ENCODE peak calls at places on chromosomes 7 and 10, in seven cellular contexts. One of them, this sample, is unnamed.

GRCh38 chr7:13077466-13077865 is 390.0 kb downstream of the ARL4A start:
- DNase-seq in stomach: no peak
- DNase-seq in body of pancreas: no peak
- DNase-seq in IMR-90: peak
- DNase-seq in adrenal gland: no peak
- DNase-seq in spleen: no peak
- DNase-seq in A549: no peak
- DNase-seq in this sample: peak

GRCh38 chr10:46524471-46525176 is 31.8 kb downstream of the GPRIN2 start:
- DNase-seq in stomach: peak
- DNase-seq in body of pancreas: no peak
- DNase-seq in IMR-90: peak
- DNase-seq in adrenal gland: no peak
- DNase-seq in spleen: peak
- DNase-seq in A549: peak
- DNase-seq in this sample: peak

GRCh38 chr10:129860396-129860795 is 103.7 kb downstream of the EBF3 start:
- DNase-seq in stomach: no peak
- DNase-seq in body of pancreas: no peak
- DNase-seq in IMR-90: no peak
- DNase-seq in adrenal gland: no peak
- DNase-seq in spleen: no peak
- DNase-seq in A549: no peak
- DNase-seq in this sample: no peak

GRCh38 chr7:142807855-142808460 is 37.2 kb downstream of the PRSS2 start:
- DNase-seq in stomach: no peak
- DNase-seq in body of pancreas: no peak
- DNase-seq in IMR-90: peak
- DNase-seq in adrenal gland: no peak
- DNase-seq in spleen: no peak
- DNase-seq in A549: no peak
- DNase-seq in this sample: no peak

GRCh38 chr10:5107860-5108526 is 13.8 kb downstream of the AKR1C3 start:
- DNase-seq in stomach: no peak
- DNase-seq in body of pancreas: no peak
- DNase-seq in IMR-90: no peak
- DNase-seq in adrenal gland: no peak
- DNase-seq in spleen: no peak
- DNase-seq in A549: no peak
- DNase-seq in this sample: no peak

GRCh38 chr10:132311338-132311939 is 3.7 kb upstream of the STK32C start:
- DNase-seq in stomach: no peak
- DNase-seq in body of pancreas: peak
- DNase-seq in IMR-90: no peak
- DNase-seq in adrenal gland: no peak
- DNase-seq in spleen: peak
- DNase-seq in A549: peak
- DNase-seq in this sample: no peak

GRCh38 chr7:144018065-144018464 is 17.9 kb downstream of the OR6B1 start:
- DNase-seq in stomach: no peak
- DNase-seq in body of pancreas: no peak
- DNase-seq in IMR-90: no peak
- DNase-seq in adrenal gland: no peak
- DNase-seq in spleen: no peak
- DNase-seq in A549: no peak
- DNase-seq in this sample: no peak

GRCh38 chr7:42278360-42278759 is 41.4 kb upstream of the GLI3 start:
- DNase-seq in stomach: no peak
- DNase-seq in body of pancreas: no peak
- DNase-seq in IMR-90: no peak
- DNase-seq in adrenal gland: no peak
- DNase-seq in spleen: no peak
- DNase-seq in A549: no peak
- DNase-seq in this sample: no peak

GRCh38 chr10:132942101-132942739 is at the start of gene CFAP46:
- DNase-seq in stomach: peak
- DNase-seq in body of pancreas: peak
- DNase-seq in IMR-90: peak
- DNase-seq in adrenal gland: peak
- DNase-seq in spleen: peak
- DNase-seq in A549: peak
- DNase-seq in this sample: no peak

GRCh38 chr7:107982918-107983389 is 20.0 kb downstream of the LAMB1 start:
- DNase-seq in stomach: no peak
- DNase-seq in body of pancreas: no peak
- DNase-seq in IMR-90: peak
- DNase-seq in adrenal gland: no peak
- DNase-seq in spleen: no peak
- DNase-seq in A549: peak
- DNase-seq in this sample: no peak

GRCh38 chr10:114042895-114043531 is 653 bp upstream of the ADRB1 start:
- DNase-seq in stomach: peak
- DNase-seq in body of pancreas: peak
- DNase-seq in IMR-90: peak
- DNase-seq in adrenal gland: no peak
- DNase-seq in spleen: no peak
- DNase-seq in A549: peak
- DNase-seq in this sample: peak

GRCh38 chr10:9833871-9834454 is 1183.7 kb upstream of the CELF2 start:
- DNase-seq in stomach: no peak
- DNase-seq in body of pancreas: no peak
- DNase-seq in IMR-90: no peak
- DNase-seq in adrenal gland: no peak
- DNase-seq in spleen: no peak
- DNase-seq in A549: no peak
- DNase-seq in this sample: no peak

GRCh38 chr7:55052081-55052480 is 33.3 kb downstream of the EGFR start:
- DNase-seq in stomach: no peak
- DNase-seq in body of pancreas: no peak
- DNase-seq in IMR-90: peak
- DNase-seq in adrenal gland: no peak
- DNase-seq in spleen: no peak
- DNase-seq in A549: no peak
- DNase-seq in this sample: peak

GRCh38 chr7:23055582-23056178 is 41.8 kb upstream of the HYCC1 start:
- DNase-seq in stomach: peak
- DNase-seq in body of pancreas: peak
- DNase-seq in IMR-90: peak
- DNase-seq in adrenal gland: peak
- DNase-seq in spleen: no peak
- DNase-seq in A549: peak
- DNase-seq in this sample: peak

GRCh38 chr10:63553473-63553872 is 32.3 kb downstream of the REEP3 start:
- DNase-seq in stomach: no peak
- DNase-seq in body of pancreas: no peak
- DNase-seq in IMR-90: peak
- DNase-seq in adrenal gland: no peak
- DNase-seq in spleen: no peak
- DNase-seq in A549: no peak
- DNase-seq in this sample: no peak

GRCh38 chr7:20737840-20738448 is 48.7 kb downstream of the SP8 start:
- DNase-seq in stomach: no peak
- DNase-seq in body of pancreas: no peak
- DNase-seq in IMR-90: no peak
- DNase-seq in adrenal gland: no peak
- DNase-seq in spleen: no peak
- DNase-seq in A549: no peak
- DNase-seq in this sample: no peak

GRCh38 chr10:71396084-71396713 is 521 bp upstream of the CDH23 start:
- DNase-seq in stomach: peak
- DNase-seq in body of pancreas: peak
- DNase-seq in IMR-90: no peak
- DNase-seq in adrenal gland: no peak
- DNase-seq in spleen: peak
- DNase-seq in A549: peak
- DNase-seq in this sample: no peak

GRCh38 chr10:72740526-72740925 is 48.6 kb downstream of the MCU start:
- DNase-seq in stomach: peak
- DNase-seq in body of pancreas: peak
- DNase-seq in IMR-90: peak
- DNase-seq in adrenal gland: peak
- DNase-seq in spleen: no peak
- DNase-seq in A549: peak
- DNase-seq in this sample: peak

GRCh38 chr10:8416192-8416701 is 361.8 kb downstream of the GATA3 start:
- DNase-seq in stomach: no peak
- DNase-seq in body of pancreas: no peak
- DNase-seq in IMR-90: no peak
- DNase-seq in adrenal gland: no peak
- DNase-seq in spleen: no peak
- DNase-seq in A549: no peak
- DNase-seq in this sample: no peak

GRCh38 chr7:103811997-103812396 is 177.5 kb downstream of the RELN start:
- DNase-seq in stomach: no peak
- DNase-seq in body of pancreas: no peak
- DNase-seq in IMR-90: no peak
- DNase-seq in adrenal gland: no peak
- DNase-seq in spleen: no peak
- DNase-seq in A549: no peak
- DNase-seq in this sample: no peak

GRCh38 chr10:71761105-71761511 is 12.2 kb downstream of the VSIR start:
- DNase-seq in stomach: no peak
- DNase-seq in body of pancreas: no peak
- DNase-seq in IMR-90: no peak
- DNase-seq in adrenal gland: no peak
- DNase-seq in spleen: no peak
- DNase-seq in A549: no peak
- DNase-seq in this sample: no peak

GRCh38 chr7:27242580-27243339 is at the start of gene EVX1:
- DNase-seq in stomach: no peak
- DNase-seq in body of pancreas: no peak
- DNase-seq in IMR-90: peak
- DNase-seq in adrenal gland: peak
- DNase-seq in spleen: no peak
- DNase-seq in A549: no peak
- DNase-seq in this sample: no peak

GRCh38 chr7:13872751-13873150 is 116.7 kb downstream of the ETV1 start:
- DNase-seq in stomach: no peak
- DNase-seq in body of pancreas: no peak
- DNase-seq in IMR-90: no peak
- DNase-seq in adrenal gland: no peak
- DNase-seq in spleen: no peak
- DNase-seq in A549: no peak
- DNase-seq in this sample: no peak

GRCh38 chr7:50721160-50721559 is 61.5 kb downstream of the GRB10 start:
- DNase-seq in stomach: no peak
- DNase-seq in body of pancreas: no peak
- DNase-seq in IMR-90: no peak
- DNase-seq in adrenal gland: no peak
- DNase-seq in spleen: no peak
- DNase-seq in A549: no peak
- DNase-seq in this sample: peak

GRCh38 chr10:3873728-3874461 is 88.9 kb upstream of the KLF6 start:
- DNase-seq in stomach: no peak
- DNase-seq in body of pancreas: peak
- DNase-seq in IMR-90: peak
- DNase-seq in adrenal gland: no peak
- DNase-seq in spleen: no peak
- DNase-seq in A549: peak
- DNase-seq in this sample: no peak

GRCh38 chr10:119650692-119651513 is at the start of gene BAG3:
- DNase-seq in stomach: peak
- DNase-seq in body of pancreas: peak
- DNase-seq in IMR-90: peak
- DNase-seq in adrenal gland: peak
- DNase-seq in spleen: peak
- DNase-seq in A549: peak
- DNase-seq in this sample: peak
- TF ChIP-seq POLR2A in stomach: no peak
- TF ChIP-seq POLR2A in body of pancreas: peak
- TF ChIP-seq POLR2A in IMR-90: peak
- TF ChIP-seq POLR2A in adrenal gland: peak
- TF ChIP-seq POLR2A in spleen: peak
- TF ChIP-seq POLR2A in A549: peak
- TF ChIP-seq POLR2A in this sample: peak

DNA sequence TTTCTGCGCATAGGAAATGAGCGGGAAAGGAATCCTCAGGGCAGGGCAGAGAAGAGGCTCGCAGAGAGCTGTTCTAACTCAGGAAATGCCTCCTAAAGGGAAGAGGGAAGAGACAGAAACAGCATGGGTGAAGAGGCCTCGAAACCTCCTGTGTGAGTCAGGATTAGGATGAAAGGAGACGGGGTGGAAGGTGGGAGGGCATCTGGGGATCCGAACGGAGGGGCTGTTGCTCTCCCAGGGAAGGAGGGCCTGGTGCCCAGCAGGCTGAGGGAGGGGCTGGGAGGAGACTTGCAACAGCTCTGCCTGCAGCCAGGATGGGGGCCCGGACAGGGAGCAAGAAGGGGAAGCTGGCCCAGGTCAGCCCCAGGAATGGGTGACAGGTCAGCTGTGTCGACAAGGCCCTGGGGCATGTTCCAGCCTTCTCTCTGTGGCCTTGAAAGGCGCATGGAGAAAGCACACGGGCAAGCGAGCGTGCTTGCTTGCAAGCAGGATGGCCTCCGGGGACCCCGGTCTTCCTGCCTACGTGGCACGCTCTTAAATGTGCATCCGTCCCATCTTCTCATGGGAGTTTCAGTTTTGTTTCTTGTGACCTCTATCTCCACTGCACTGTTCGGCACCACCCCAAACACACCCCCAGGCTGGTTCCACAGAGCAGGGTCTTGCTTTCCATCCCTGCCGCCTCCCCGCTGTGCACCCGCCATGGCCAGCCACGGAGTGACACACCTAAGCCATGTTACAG is 63.5 kb downstream of the HIPK2 start:
- DNase-seq in stomach: peak
- DNase-seq in body of pancreas: no peak
- DNase-seq in IMR-90: no peak
- DNase-seq in adrenal gland: no peak
- DNase-seq in spleen: peak
- DNase-seq in A549: no peak
- DNase-seq in this sample: no peak
- TF ChIP-seq POLR2A in stomach: no peak
- TF ChIP-seq POLR2A in body of pancreas: no peak
- TF ChIP-seq POLR2A in IMR-90: no peak
- TF ChIP-seq POLR2A in adrenal gland: no peak
- TF ChIP-seq POLR2A in spleen: no peak
- TF ChIP-seq POLR2A in A549: no peak
- TF ChIP-seq POLR2A in this sample: no peak

GRCh38 chr7:92042056-92042737 is 92.1 kb downstream of the CYP51A1 start:
- DNase-seq in stomach: peak
- DNase-seq in body of pancreas: peak
- DNase-seq in IMR-90: no peak
- DNase-seq in adrenal gland: no peak
- DNase-seq in spleen: no peak
- DNase-seq in A549: peak
- DNase-seq in this sample: no peak
- TF ChIP-seq POLR2A in stomach: no peak
- TF ChIP-seq POLR2A in body of pancreas: no peak
- TF ChIP-seq POLR2A in IMR-90: no peak
- TF ChIP-seq POLR2A in adrenal gland: no peak
- TF ChIP-seq POLR2A in spleen: no peak
- TF ChIP-seq POLR2A in A549: no peak
- TF ChIP-seq POLR2A in this sample: no peak

DNA sequence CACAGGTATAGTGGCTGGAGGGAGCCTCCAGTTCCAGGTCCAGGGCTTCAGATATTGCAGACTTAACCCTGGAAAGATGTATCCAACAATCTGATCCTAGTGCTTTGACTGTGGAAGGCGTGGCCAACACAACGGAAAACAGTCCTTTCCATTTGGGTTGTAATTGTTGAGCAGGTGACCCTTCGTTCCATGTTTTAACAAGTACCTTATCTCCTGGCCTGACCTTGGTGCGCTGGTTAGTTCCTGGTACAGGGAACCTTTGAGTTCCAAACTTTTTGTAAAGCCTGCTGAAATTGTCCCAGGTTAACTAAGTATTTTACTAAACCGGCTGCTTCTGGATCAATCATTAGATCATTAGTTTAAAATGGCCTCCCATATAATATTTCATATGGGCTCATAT is 23.9 kb upstream of the GIMAP6 start:
- DNase-seq in stomach: no peak
- DNase-seq in body of pancreas: peak
- DNase-seq in IMR-90: no peak
- DNase-seq in adrenal gland: no peak
- DNase-seq in spleen: no peak
- DNase-seq in A549: no peak
- DNase-seq in this sample: no peak
- TF ChIP-seq POLR2A in stomach: no peak
- TF ChIP-seq POLR2A in body of pancreas: no peak
- TF ChIP-seq POLR2A in IMR-90: no peak
- TF ChIP-seq POLR2A in adrenal gland: no peak
- TF ChIP-seq POLR2A in spleen: no peak
- TF ChIP-seq POLR2A in A549: no peak
- TF ChIP-seq POLR2A in this sample: no peak

This sample was measured in H54.